ENCODE peak calls at places on chromosomes 13 and 19, in eight cellular contexts. L is HEK293T; E is activated gamma-delta T cell treated with Interleukin-2 at 50 U/mL for 16 hours; K is T47D; M is CD4-positive, alpha-beta T cell; D is GM23338; B is smooth muscle cell of the brain vasculature; S is lower leg skin. P is an unnamed sample.

GRCh38 chr13:21426238-21426637 is 32.9 kb downstream of the ZDHHC20 start:
- DNase-seq in L (no peak), E (no peak), K (no peak), M (no peak), D (no peak), B (no peak), S (no peak), P (no peak)

GRCh38 chr13:27276188-27276587 is 5.6 kb downstream of the RASL11A start:
- DNase-seq in L (no peak), E (no peak), K (no peak), M (no peak), D (no peak), B (no peak), S (no peak), P (no peak)

GRCh38 chr19:17488593-17489391 is 18.5 kb downstream of the SLC27A1 start:
- DNase-seq in L (peak; percentile 92), E (peak; percentile 65), K (peak; percentile 94), M (peak; percentile 71), D (peak; percentile 99), B (no peak), S (peak; percentile 92), P (no peak)

GRCh38 chr19:40771101-40771539 is 4.2 kb upstream of the MIA start:
- DNase-seq in L (no peak), E (no peak), K (peak; percentile 49), M (no peak), D (peak; percentile 49), B (no peak), S (no peak), P (no peak)

GRCh38 chr19:3405261-3405653 is 38.9 kb downstream of the NFIC start:
- DNase-seq in L (no peak), E (no peak), K (no peak), M (no peak), D (no peak), B (no peak), S (no peak), P (no peak)

GRCh38 chr13:104024416-104025170 is 958.4 kb upstream of the SLC10A2 start:
- DNase-seq in L (no peak), E (no peak), K (peak; percentile 35), M (no peak), D (no peak), B (no peak), S (no peak), P (no peak)

GRCh38 chr13:113560645-113561416 is 23.7 kb upstream of the TFDP1 start:
- DNase-seq in L (no peak), E (no peak), K (no peak), M (no peak), D (no peak), B (no peak), S (peak; percentile 54), P (no peak)

GRCh38 chr19:48444933-48445194 is 919 bp upstream of the GRWD1 start:
- DNase-seq in L (no peak), E (no peak), K (no peak), M (no peak), D (no peak), B (no peak), S (no peak), P (no peak)

GRCh38 chr19:19610376-19611240 is 7.9 kb downstream of the PBX4 start:
- DNase-seq in L (no peak), E (no peak), K (no peak), M (no peak), D (no peak), B (no peak), S (no peak), P (no peak)

GRCh38 chr13:31172001-31172400 is 10.3 kb upstream of the HSPH1 start:
- DNase-seq in L (no peak), E (no peak), K (no peak), M (no peak), D (no peak), B (no peak), S (no peak), P (no peak)

GRCh38 chr13:91574756-91575155 is 176.3 kb downstream of the GPC5 start:
- DNase-seq in L (no peak), E (no peak), K (no peak), M (no peak), D (no peak), B (no peak), S (no peak), P (no peak)

GRCh38 chr13:75787249-75787940 is 151.3 kb downstream of the LMO7 start:
- DNase-seq in L (no peak), E (no peak), K (no peak), M (no peak), D (no peak), B (no peak), S (no peak), P (no peak)

GRCh38 chr13:81446441-81446840 is 1105.5 kb upstream of the SPRY2 start:
- DNase-seq in L (no peak), E (no peak), K (no peak), M (no peak), D (no peak), B (no peak), S (no peak), P (no peak)

GRCh38 chr19:4196009-4196408 is 13.5 kb downstream of the ANKRD24 start:
- DNase-seq in L (no peak), E (no peak), K (no peak), M (no peak), D (no peak), B (no peak), S (no peak), P (no peak)

GRCh38 chr19:869245-870177 is 10.0 kb downstream of the CFD start:
- DNase-seq in L (no peak), E (no peak), K (no peak), M (no peak), D (no peak), B (peak; percentile 88), S (peak; percentile 95), P (peak; percentile 82)

GRCh38 chr13:61136515-61136914 is 279.1 kb downstream of the PCDH20 start:
- DNase-seq in L (no peak), E (no peak), K (no peak), M (no peak), D (no peak), B (no peak), S (no peak), P (no peak)

GRCh38 chr13:27635256-27635655 is 13.6 kb downstream of the POLR1D start:
- DNase-seq in L (no peak), E (no peak), K (no peak), M (no peak), D (no peak), B (no peak), S (no peak), P (no peak)

GRCh38 chr13:71866173-71867091 is 572 bp downstream of the DACH1 start:
- DNase-seq in L (no peak), E (no peak), K (no peak), M (no peak), D (peak; percentile 33), B (no peak), S (peak; percentile 81), P (no peak)

GRCh38 chr13:99905814-99906213 is 65.8 kb downstream of the ZIC5 start:
- DNase-seq in L (no peak), E (no peak), K (no peak), M (no peak), D (no peak), B (no peak), S (no peak), P (no peak)

GRCh38 chr19:58387338-58388174 is 487 bp downstream of the RPS5 start:
- DNase-seq in L (no peak), E (no peak), K (no peak), M (no peak), D (no peak), B (no peak), S (no peak), P (no peak)

GRCh38 chr19:44891016-44891882 is at the start of gene TOMM40:
- DNase-seq in L (no peak), E (peak; percentile 100), K (peak; percentile 99), M (peak; percentile 100), D (peak; percentile 81), B (no peak), S (peak; percentile 100), P (no peak)

GRCh38 chr19:41219924-41220567 is 1.0 kb downstream of the AXL start:
- DNase-seq in L (no peak), E (no peak), K (no peak), M (no peak), D (peak; percentile 17), B (no peak), S (peak; percentile 91), P (peak; percentile 39)

GRCh38 chr13:100388923-100389322 is 199.7 kb downstream of the GGACT start:
- DNase-seq in L (no peak), E (no peak), K (no peak), M (no peak), D (no peak), B (no peak), S (no peak), P (no peak)

GRCh38 chr13:18235756-18236527 is 945.7 kb downstream of the TUBA3C start:
- DNase-seq in L (no peak), E (no peak), K (no peak), M (no peak), D (no peak), B (no peak), S (no peak), P (no peak)

GRCh38 chr13:68304287-68304893 is 1074.3 kb upstream of the PCDH9 start:
- DNase-seq in L (peak; percentile 74), E (no peak), K (peak; percentile 57), M (no peak), D (peak; percentile 54), B (peak; percentile 1), S (no peak), P (peak; percentile 5)

GRCh38 chr13:32135655-32136054 is 104.1 kb downstream of the FRY start:
- DNase-seq in L (no peak), E (no peak), K (no peak), M (no peak), D (no peak), B (no peak), S (no peak), P (no peak)

GRCh38 chr19:40358773-40359172 is 10.3 kb downstream of the PLD3 start:
- DNase-seq in L (no peak), E (no peak), K (no peak), M (no peak), D (no peak), B (no peak), S (no peak), P (no peak)

GRCh38 chr19:12527034-12527836 is 24.0 kb downstream of the ZNF564 start:
- DNase-seq in L (no peak), E (no peak), K (peak; percentile 37), M (no peak), D (peak; percentile 69), B (no peak), S (no peak), P (no peak)

GRCh38 chr13:41709511-41709910 is 251.4 kb downstream of the VWA8 start:
- DNase-seq in L (no peak), E (no peak), K (no peak), M (no peak), D (no peak), B (no peak), S (no peak), P (no peak)

GRCh38 chr13:113904411-113904810 is 40.5 kb upstream of the GAS6 start:
- DNase-seq in L (peak; percentile 20), E (no peak), K (peak; percentile 80), M (peak; percentile 13), D (peak; percentile 73), B (no peak), S (peak; percentile 82), P (no peak)

GRCh38 chr13:51292000-51292550 is 47.4 kb upstream of the SERPINE3 start:
- DNase-seq in L (no peak), E (no peak), K (no peak), M (no peak), D (no peak), B (no peak), S (peak; percentile 6), P (no peak)

GRCh38 chr13:45367358-45367757 is 26.4 kb upstream of the TPT1 start:
- DNase-seq in L (no peak), E (peak; percentile 91), K (no peak), M (peak; percentile 93), D (peak; percentile 72), B (no peak), S (peak; percentile 91), P (peak; percentile 65)

GRCh38 chr13:31755803-31756212 is 16.5 kb downstream of the RXFP2 start:
- DNase-seq in L (no peak), E (no peak), K (no peak), M (no peak), D (no peak), B (no peak), S (no peak), P (peak; percentile 22)

GRCh38 chr19:48405850-48406249 is 12.4 kb downstream of the GRIN2D start:
- DNase-seq in L (no peak), E (no peak), K (no peak), M (no peak), D (no peak), B (no peak), S (no peak), P (no peak)

P was measured in HTR-8/SVneo.